ENCODE peak calls at places on chromosomes 1 and 21, in four cellular contexts. A, P, N and H are unnamed samples.

GRCh38 chr1:151124763-151125403 is 21.5 kb downstream of the SEMA6C start:
- DNase-seq in A (no peak), P (no peak), N (peak), H (no peak)

GRCh38 chr21:41632748-41633475 is 125.0 kb upstream of the TMPRSS2 start:
- DNase-seq in A (no peak), P (no peak), N (no peak), H (no peak)

GRCh38 chr1:96962807-96963206 is 241.2 kb downstream of the PTBP2 start:
- DNase-seq in A (no peak), P (no peak), N (no peak), H (no peak)

GRCh38 chr1:39409055-39409816 is 82.2 kb upstream of the BMP8A start:
- DNase-seq in A (peak), P (no peak), N (peak), H (no peak)

GRCh38 chr1:61743716-61744620 is 1.7 kb downstream of the PATJ start:
- DNase-seq in A (no peak), P (no peak), N (no peak), H (no peak)

GRCh38 chr1:208160259-208160819 is 83.8 kb downstream of the PLXNA2 start:
- DNase-seq in A (no peak), P (no peak), N (no peak), H (no peak)

GRCh38 chr1:110387048-110387748 is 3.6 kb downstream of the SLC16A4 start:
- DNase-seq in A (no peak), P (no peak), N (no peak), H (no peak)

GRCh38 chr1:204480515-204480914 is 14.1 kb downstream of the PIK3C2B start:
- DNase-seq in A (peak), P (no peak), N (no peak), H (no peak)

GRCh38 chr1:159853417-159853816 is 9.0 kb downstream of the VSIG8 start:
- DNase-seq in A (no peak), P (no peak), N (no peak), H (no peak)

GRCh38 chr1:235277709-235278108 is 50.3 kb downstream of the ARID4B start:
- DNase-seq in A (no peak), P (no peak), N (no peak), H (no peak)

GRCh38 chr1:52365091-52365745 is 787 bp downstream of the CC2D1B start:
- DNase-seq in A (peak), P (no peak), N (peak), H (peak)

GRCh38 chr1:116987256-116987555 is 14.4 kb upstream of the CD101 start:
- DNase-seq in A (peak), P (no peak), N (no peak), H (no peak)

GRCh38 chr1:188986751-188987417 is 1490.8 kb downstream of the BRINP3 start:
- DNase-seq in A (no peak), P (no peak), N (no peak), H (no peak)

GRCh38 chr1:48817505-48818114 is 40.9 kb upstream of the BEND5 start:
- DNase-seq in A (peak), P (no peak), N (peak), H (peak)

GRCh38 chr1:46114925-46115603 is 17.4 kb downstream of the PIK3R3 start:
- DNase-seq in A (no peak), P (no peak), N (no peak), H (no peak)

GRCh38 chr1:97348599-97349265 is 572.1 kb downstream of the DPYD start:
- DNase-seq in A (no peak), P (no peak), N (no peak), H (no peak)

GRCh38 chr1:173934440-173934839 is 17.3 kb upstream of the SERPINC1 start:
- DNase-seq in A (no peak), P (no peak), N (no peak), H (no peak)

GRCh38 chr1:113747376-113747775 is 11.9 kb downstream of the PHTF1 start:
- DNase-seq in A (no peak), P (no peak), N (no peak), H (peak)

GRCh38 chr1:153540394-153541361 is at the start of gene S100A5:
- DNase-seq in A (no peak), P (no peak), N (no peak), H (no peak)

GRCh38 chr1:151284013-151284577 is 2.0 kb downstream of the ZNF687 start:
- DNase-seq in A (no peak), P (no peak), N (no peak), H (no peak)

GRCh38 chr1:166849135-166849534 is 9.9 kb downstream of the POGK start:
- DNase-seq in A (no peak), P (no peak), N (no peak), H (no peak)

GRCh38 chr1:62240651-62241050 is 46.0 kb downstream of the L1TD1 start:
- DNase-seq in A (no peak), P (no peak), N (no peak), H (no peak)

GRCh38 chr1:203823306-203823705 is 27.9 kb downstream of the ZBED6 start:
- DNase-seq in A (no peak), P (peak), N (no peak), H (no peak)

GRCh38 chr21:27681841-27682240 is 715.0 kb upstream of the ADAMTS5 start:
- DNase-seq in A (no peak), P (no peak), N (no peak), H (no peak)

GRCh38 chr1:220878223-220879081 is 791 bp upstream of the HLX start:
- DNase-seq in A (peak), P (no peak), N (no peak), H (no peak)

GRCh38 chr1:165943198-165943597 is 115.8 kb downstream of the UCK2 start:
- DNase-seq in A (no peak), P (no peak), N (no peak), H (no peak)

DNA sequence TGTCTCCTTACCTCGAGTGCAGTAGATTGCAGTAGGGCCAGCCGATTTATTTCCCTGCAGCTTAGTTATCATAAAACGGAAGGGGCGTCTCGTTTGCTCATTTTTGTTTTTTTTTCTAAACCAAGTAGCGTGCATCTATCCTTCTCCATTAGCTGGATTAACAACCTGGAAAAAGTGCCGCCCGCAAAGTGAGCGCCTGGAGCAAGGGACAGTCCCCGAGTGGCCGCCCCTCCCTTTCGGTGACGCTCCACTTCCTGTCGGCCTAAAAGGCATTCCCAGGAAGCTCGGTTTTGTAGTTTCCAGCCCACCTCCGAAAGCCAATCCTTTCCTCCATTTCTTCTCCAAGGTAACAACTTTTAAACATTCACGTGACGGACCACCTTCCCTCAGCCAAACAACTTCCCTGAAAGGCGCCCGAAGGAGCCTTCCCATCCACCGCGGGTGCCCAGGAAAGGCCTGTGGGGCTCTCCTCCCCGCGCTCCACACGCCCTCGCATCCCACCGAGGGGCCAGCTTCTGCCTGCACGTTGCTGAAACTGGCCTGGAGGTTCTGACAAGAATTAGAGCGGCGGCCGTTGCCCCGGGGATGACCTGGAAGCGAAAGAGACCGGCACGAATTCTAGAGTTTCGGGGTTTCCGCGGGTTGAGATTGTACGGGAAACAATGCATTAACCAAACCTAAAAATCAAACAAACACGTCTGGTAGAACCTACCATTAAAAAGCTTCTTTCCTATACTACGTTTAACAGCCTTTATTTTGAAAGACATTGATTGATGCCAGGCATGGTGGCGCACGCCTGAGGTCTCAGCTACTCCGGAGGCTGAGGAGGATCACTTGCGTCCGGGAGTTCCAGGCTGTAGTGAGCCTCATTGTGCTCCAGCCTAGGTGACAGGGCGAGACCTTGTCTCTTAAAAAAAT is at the start of gene EXTL2:
- DNase-seq in A (peak), P (peak), N (peak), H (peak)
- TF ChIP-seq POLR2A in A (peak), P (no peak), N (no peak), H (peak)

DNA sequence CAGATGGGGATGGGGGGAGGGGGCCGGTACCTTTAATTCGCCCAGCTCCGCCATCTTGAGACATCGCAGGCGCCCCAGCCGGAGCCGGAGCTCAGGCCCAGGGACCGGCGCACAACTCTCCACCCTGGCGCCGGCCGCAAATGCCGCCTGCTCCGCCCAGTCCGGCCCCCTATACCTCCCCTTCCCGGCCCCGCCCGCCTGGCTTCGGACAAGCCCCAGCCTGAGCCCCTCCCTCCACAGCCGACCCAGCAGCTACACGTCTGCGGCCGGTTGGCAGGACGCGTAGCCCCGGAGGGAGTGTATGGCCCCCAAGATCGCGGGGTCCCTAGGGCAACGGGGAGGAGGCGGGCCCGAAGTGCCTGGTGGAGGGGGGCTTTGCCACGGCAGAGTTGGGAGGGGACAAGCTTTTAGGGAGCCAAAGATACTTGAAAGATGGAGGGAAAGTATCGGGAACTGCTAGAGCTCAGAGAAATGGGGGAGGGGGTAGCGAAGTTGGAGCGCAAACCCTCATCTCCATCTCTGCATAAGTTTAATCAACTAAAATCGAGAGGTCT is at the start of gene PIAS3:
- DNase-seq in A (peak), P (peak), N (peak), H (peak)
- TF ChIP-seq POLR2A in A (peak), P (peak), N (no peak), H (peak)

DNA sequence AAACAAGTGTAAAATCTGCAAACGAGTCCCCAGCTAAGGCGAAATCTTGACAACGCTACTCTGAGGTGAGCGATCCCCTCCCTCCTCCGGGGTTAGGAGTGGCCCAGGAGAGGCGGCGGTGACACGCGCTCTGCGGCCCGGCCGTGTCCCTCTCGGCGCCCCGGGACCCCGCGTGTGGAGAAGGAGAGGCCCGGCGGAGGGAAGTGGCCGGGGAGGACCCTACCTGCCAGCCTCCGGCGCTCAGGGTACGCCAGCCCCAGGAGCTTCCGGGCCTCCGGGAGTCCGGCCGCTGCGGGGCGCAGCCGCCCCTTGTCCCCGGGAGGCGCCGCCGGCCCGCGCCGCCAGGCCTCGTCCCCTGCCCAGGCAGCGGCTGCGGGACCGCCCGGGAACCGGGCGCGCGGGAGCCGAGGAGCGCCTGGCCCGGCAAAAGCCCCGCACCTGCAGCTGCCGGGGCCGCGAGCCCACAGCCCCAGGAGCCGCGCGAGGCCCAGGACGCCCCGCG is 543 bp downstream of the ABCB10 start:
- DNase-seq in A (peak), P (no peak), N (no peak), H (peak)
- TF ChIP-seq POLR2A in A (no peak), P (no peak), N (no peak), H (peak)

GRCh38 chr1:230277201-230277771 is 148.8 kb downstream of the PGBD5 start:
- DNase-seq in A (no peak), P (no peak), N (peak), H (no peak)
- TF ChIP-seq POLR2A in A (no peak), P (no peak), N (no peak), H (no peak)

DNA sequence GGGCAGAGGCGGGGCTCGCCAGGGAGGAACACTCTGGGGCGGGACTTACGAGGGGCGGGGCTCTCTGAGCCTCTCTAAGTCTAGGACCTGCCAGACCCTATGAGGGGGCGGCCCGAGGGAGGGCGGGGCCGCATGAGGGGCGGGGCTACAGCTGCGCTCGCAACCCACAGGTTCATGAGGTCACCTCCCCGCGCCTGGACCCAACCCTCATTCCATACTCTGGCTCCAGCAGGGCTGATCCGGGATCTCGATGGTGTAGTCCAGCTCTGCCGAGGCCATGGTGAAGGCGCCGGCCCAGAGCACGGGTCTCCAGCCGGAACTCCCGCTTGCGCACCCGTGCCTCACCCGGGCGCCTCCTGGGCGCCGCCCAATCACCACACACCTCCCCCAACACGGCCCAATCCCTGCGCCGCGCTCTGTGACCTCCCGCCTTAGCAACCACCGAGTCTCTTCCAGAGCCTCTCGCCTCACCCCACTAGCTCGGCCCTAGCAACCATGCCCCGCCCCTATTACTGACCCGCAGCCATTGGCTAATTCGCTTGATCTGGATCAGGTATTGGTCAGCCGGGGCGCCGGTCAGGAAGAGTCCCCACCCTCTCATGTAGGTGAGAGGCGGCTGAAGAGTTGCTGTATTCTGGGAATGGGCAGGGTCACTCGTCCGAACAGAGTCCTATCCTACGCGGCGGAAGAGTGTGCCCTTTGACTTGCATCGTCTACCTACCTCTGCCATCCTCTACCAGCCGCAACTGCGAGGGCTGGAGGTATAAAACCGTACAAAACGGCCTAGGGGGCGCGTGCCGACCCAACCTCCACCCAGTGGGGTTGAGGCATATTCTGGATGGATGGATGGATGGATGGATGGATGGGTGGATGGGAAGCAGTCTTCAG is at the start of the genes ARMH1 and TMEM53:
- DNase-seq in A (peak), P (peak), N (peak), H (peak)
- TF ChIP-seq POLR2A in A (peak), P (no peak), N (peak), H (no peak)

GRCh38 chr1:67429528-67430357 is 459 bp downstream of the SERBP1 start:
- DNase-seq in A (peak), P (no peak), N (peak), H (no peak)
- TF ChIP-seq POLR2A in A (no peak), P (peak), N (no peak), H (peak)

GRCh38 chr1:190413142-190413541 is 64.5 kb downstream of the BRINP3 start:
- DNase-seq in A (no peak), P (no peak), N (no peak), H (no peak)

DNA sequence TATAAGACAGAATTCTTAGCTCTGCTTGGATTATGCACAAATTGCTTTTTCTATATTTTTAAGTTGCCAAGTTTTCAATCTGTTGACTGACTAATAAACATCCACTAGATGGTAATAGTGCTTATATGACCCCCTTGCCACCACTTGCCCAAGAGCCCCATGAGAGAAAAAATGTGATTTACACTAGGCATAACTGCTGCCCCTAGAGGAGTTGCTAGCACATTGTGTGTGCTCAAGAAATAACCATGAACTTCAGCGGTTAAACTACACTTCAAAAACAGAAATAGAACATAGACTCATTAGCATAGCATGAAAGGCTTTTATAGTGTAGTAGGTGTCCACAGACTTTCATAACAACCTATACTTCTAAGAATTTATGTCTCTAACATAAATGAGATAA is 61.4 kb downstream of the BRINP3 start:
- DNase-seq in A (no peak), P (no peak), N (no peak), H (no peak)
- TF ChIP-seq POLR2A in A (no peak), P (no peak), N (no peak), H (no peak)

GRCh38 chr1:33142483-33143065 is 39.3 kb downstream of the TRIM62 start:
- DNase-seq in A (no peak), P (no peak), N (no peak), H (no peak)

GRCh38 chr1:33146038-33146437 is 35.8 kb downstream of the TRIM62 start:
- DNase-seq in A (no peak), P (no peak), N (no peak), H (no peak)

GRCh38 chr1:33141781-33142180 is 40.1 kb downstream of the TRIM62 start:
- DNase-seq in A (no peak), P (no peak), N (no peak), H (no peak)

GRCh38 chr1:33143181-33143580 is 38.7 kb downstream of the TRIM62 start:
- DNase-seq in A (no peak), P (no peak), N (no peak), H (no peak)

DNA sequence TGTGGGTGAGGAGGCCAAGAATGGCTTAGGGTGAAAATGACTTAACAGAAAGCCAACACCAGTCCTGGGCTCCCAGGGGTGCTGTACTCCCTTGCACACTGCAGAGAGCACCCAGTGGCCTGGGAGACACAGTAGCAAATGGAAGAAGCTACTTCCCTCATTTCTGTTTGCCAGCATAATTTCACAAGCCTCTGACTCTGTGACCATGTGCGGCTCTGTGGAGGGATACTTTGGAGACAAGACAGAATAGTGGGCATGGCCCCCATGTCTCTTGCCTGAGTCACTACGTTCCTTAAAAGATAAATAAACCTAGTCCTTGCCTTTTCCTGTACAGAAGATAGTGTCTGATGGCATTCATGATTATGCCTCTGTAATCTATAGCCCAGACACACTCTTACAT is 38.1 kb downstream of the TRIM62 start:
- DNase-seq in A (no peak), P (no peak), N (no peak), H (no peak)
- TF ChIP-seq POLR2A in A (no peak), P (no peak), N (no peak), H (no peak)